ENCODE peak calls at places on chromosomes 3 and 15, in five cellular contexts. One of them, this sample, is unnamed.

GRCh38 chr15:83327041-83327440 is 42.6 kb upstream of the BNC1 start:
- DNase-seq in SK-N-SH: no peak
- DNase-seq in GM12878: no peak
- DNase-seq in HepG2: no peak
- DNase-seq in K562: no peak
- DNase-seq in this sample: no peak

GRCh38 chr3:46456118-46456517 is 8.6 kb downstream of the LTF start:
- DNase-seq in GM12878: no peak
- DNase-seq in K562: no peak
- DNase-seq in SK-N-SH: no peak
- DNase-seq in HepG2: no peak
- DNase-seq in this sample: no peak

GRCh38 chr15:78950906-78951840 is 6.3 kb upstream of the CTSH start:
- DNase-seq in GM12878: no peak
- DNase-seq in HepG2: peak
- DNase-seq in K562: no peak
- DNase-seq in SK-N-SH: no peak
- DNase-seq in this sample: no peak

GRCh38 chr3:46846624-46847542 is 16.4 kb downstream of the MYL3 start:
- DNase-seq in HepG2: no peak
- DNase-seq in K562: no peak
- DNase-seq in GM12878: no peak
- DNase-seq in SK-N-SH: no peak
- DNase-seq in this sample: no peak

GRCh38 chr3:176663819-176664218 is 533.5 kb downstream of the TBL1XR1 start:
- DNase-seq in K562: peak
- DNase-seq in GM12878: no peak
- DNase-seq in HepG2: peak
- DNase-seq in SK-N-SH: peak
- DNase-seq in this sample: peak

GRCh38 chr3:113485161-113485609 is 29.8 kb downstream of the SPICE1 start:
- DNase-seq in K562: no peak
- DNase-seq in HepG2: peak
- DNase-seq in GM12878: no peak
- DNase-seq in SK-N-SH: no peak
- DNase-seq in this sample: no peak

GRCh38 chr3:14300721-14301377 is 101.6 kb upstream of the SLC6A6 start:
- DNase-seq in K562: peak
- DNase-seq in SK-N-SH: no peak
- DNase-seq in GM12878: no peak
- DNase-seq in HepG2: no peak
- DNase-seq in this sample: no peak

GRCh38 chr3:156948402-156949210 is 122.5 kb downstream of the LEKR1 start:
- DNase-seq in K562: no peak
- DNase-seq in HepG2: no peak
- DNase-seq in SK-N-SH: no peak
- DNase-seq in GM12878: no peak
- DNase-seq in this sample: no peak

GRCh38 chr3:30435950-30436349 is 170.5 kb upstream of the TGFBR2 start:
- DNase-seq in SK-N-SH: no peak
- DNase-seq in K562: no peak
- DNase-seq in HepG2: no peak
- DNase-seq in GM12878: no peak
- DNase-seq in this sample: no peak

GRCh38 chr3:182909318-182910040 is 70.9 kb downstream of the DCUN1D1 start:
- DNase-seq in K562: peak
- DNase-seq in SK-N-SH: peak
- DNase-seq in HepG2: no peak
- DNase-seq in GM12878: no peak
- DNase-seq in this sample: no peak

GRCh38 chr3:139281096-139281495 is 62.7 kb upstream of the MRPS22 start:
- DNase-seq in HepG2: no peak
- DNase-seq in SK-N-SH: no peak
- DNase-seq in K562: no peak
- DNase-seq in GM12878: no peak
- DNase-seq in this sample: no peak

GRCh38 chr15:64146885-64147681 is 4.4 kb upstream of the SNX22 start:
- DNase-seq in K562: peak
- DNase-seq in SK-N-SH: peak
- DNase-seq in GM12878: no peak
- DNase-seq in HepG2: peak
- DNase-seq in this sample: no peak

DNA sequence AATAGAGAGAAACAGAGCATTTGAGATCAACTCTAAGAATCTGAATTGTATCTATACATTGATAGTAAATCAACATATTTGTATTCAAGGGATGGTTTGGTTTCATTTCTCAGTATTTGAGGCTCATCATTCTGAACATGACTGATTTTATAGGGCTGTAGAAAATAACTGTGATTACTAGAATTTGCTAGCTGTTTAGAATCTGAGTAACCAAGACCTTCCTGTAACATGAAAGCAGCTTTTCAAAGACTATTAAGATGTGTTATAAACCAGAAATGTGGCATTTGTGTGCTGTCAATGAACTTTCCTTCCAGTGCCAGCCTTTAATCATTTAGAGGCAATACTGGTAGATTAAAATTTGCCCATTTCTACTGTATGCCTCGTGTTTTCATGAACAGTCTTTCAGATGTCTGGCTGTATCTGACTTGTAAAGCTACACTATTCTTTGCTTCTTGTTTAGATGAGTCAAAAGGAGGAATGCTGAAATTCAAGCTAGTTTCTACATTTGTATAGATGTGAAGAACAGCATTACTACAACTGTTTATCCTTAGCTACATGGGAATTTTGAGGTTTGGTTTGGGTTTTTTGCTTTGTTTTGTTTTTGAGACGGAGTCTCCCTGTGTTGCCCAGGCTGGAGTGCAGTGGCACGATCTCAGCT is 137.3 kb upstream of the BHLHE40 start:
- DNase-seq in SK-N-SH: no peak
- DNase-seq in K562: no peak
- DNase-seq in HepG2: no peak
- DNase-seq in GM12878: no peak
- DNase-seq in this sample: no peak
- TF ChIP-seq YY1 in SK-N-SH: no peak
- TF ChIP-seq YY1 in K562: no peak
- TF ChIP-seq YY1 in HepG2: no peak
- TF ChIP-seq YY1 in GM12878: no peak
- TF ChIP-seq YY1 in this sample: no peak

DNA sequence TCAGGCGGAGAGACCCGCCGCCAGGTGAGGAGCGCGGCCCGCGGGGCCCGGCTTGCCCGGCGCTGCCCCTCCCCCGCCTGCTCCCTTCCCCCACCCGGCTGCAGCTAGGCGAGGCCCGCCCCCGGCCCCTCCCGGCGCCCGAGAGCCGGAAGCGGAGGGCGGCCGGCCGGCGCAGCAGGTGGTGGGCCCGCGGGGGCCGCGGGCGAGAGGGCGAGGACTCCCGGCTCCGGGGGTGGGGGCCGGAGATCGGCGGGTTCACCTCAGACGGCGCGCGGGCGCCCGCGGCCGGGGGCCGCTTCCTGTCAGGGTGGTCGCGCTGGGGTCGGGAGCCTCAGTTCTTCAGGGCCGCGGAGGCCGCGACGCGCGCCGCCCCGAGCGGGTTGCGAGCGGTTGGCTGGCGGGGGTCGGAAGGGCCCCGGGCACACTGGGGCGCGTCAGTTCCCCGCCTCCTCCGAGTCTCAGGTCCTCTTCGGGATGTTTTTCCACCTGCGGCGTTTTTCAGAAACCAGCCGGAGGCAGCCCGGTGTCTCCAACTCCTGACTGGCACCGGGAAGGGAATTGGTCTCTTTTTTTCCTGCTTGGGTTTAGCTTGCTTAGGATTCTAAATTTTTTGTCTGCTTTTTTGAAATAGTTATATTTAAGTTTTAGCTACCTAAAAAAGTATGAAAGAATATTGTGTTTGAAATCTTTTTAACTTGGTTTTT is 462 bp downstream of the ZFAND6 start:
- DNase-seq in K562: peak
- DNase-seq in HepG2: peak
- DNase-seq in SK-N-SH: peak
- DNase-seq in GM12878: no peak
- DNase-seq in this sample: peak
- TF ChIP-seq ZBTB33 in K562: no peak
- TF ChIP-seq ZBTB33 in HepG2: no peak
- TF ChIP-seq ZBTB33 in SK-N-SH: no peak
- TF ChIP-seq ZBTB33 in GM12878: no peak
- TF ChIP-seq ZBTB33 in this sample: no peak

GRCh38 chr3:196108075-196108743 is 26.3 kb upstream of the TFRC start:
- DNase-seq in HepG2: no peak
- DNase-seq in SK-N-SH: no peak
- DNase-seq in GM12878: no peak
- DNase-seq in K562: peak
- DNase-seq in this sample: no peak

GRCh38 chr3:196115678-196116083 is 33.8 kb upstream of the TFRC start:
- DNase-seq in GM12878: peak
- DNase-seq in K562: no peak
- DNase-seq in HepG2: no peak
- DNase-seq in SK-N-SH: no peak
- DNase-seq in this sample: no peak

GRCh38 chr3:196117809-196118208 is 35.9 kb upstream of the TFRC start:
- DNase-seq in HepG2: no peak
- DNase-seq in K562: no peak
- DNase-seq in SK-N-SH: no peak
- DNase-seq in GM12878: no peak
- DNase-seq in this sample: no peak

DNA sequence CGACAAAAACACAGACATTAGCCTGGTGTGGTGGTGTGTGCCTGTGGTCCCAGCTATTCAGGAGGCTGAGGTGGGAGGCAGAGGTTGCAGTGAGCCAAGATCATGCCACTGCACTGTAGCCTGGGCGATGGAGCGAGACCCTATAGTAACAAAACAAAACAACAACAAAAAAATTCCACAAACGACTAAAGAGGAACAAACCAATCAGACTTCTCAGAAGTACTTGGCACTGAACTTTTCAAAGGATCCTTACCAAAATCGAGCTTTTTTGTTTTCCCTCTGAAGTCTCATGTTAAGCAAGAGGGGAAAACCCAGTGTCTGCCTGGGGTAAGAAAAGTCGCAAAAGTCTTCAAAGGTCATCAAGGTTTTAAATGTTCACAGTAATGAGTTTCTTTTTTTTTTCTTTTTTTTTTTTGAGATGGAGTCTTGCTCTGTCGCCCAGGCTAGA is 30.1 kb upstream of the TFRC start:
- DNase-seq in GM12878: peak
- DNase-seq in SK-N-SH: no peak
- DNase-seq in HepG2: no peak
- DNase-seq in K562: no peak
- DNase-seq in this sample: no peak
- TF ChIP-seq YY1 in GM12878: no peak
- TF ChIP-seq YY1 in SK-N-SH: no peak
- TF ChIP-seq YY1 in HepG2: no peak
- TF ChIP-seq YY1 in K562: no peak
- TF ChIP-seq YY1 in this sample: no peak

GRCh38 chr3:16056210-16056607 is 118.3 kb upstream of the GALNT15 start:
- DNase-seq in GM12878: no peak
- DNase-seq in K562: no peak
- DNase-seq in HepG2: no peak
- DNase-seq in SK-N-SH: no peak
- DNase-seq in this sample: no peak
- TF ChIP-seq ZBTB33 in GM12878: no peak
- TF ChIP-seq ZBTB33 in K562: no peak
- TF ChIP-seq ZBTB33 in HepG2: no peak
- TF ChIP-seq ZBTB33 in SK-N-SH: no peak
- TF ChIP-seq ZBTB33 in this sample: no peak

GRCh38 chr3:135650309-135650708 is 315.2 kb upstream of the PPP2R3A start:
- DNase-seq in K562: no peak
- DNase-seq in HepG2: no peak
- DNase-seq in SK-N-SH: no peak
- DNase-seq in GM12878: no peak
- DNase-seq in this sample: no peak

GRCh38 chr3:135649361-135649760 is 316.2 kb upstream of the PPP2R3A start:
- DNase-seq in GM12878: no peak
- DNase-seq in SK-N-SH: no peak
- DNase-seq in K562: no peak
- DNase-seq in HepG2: no peak
- DNase-seq in this sample: no peak

DNA sequence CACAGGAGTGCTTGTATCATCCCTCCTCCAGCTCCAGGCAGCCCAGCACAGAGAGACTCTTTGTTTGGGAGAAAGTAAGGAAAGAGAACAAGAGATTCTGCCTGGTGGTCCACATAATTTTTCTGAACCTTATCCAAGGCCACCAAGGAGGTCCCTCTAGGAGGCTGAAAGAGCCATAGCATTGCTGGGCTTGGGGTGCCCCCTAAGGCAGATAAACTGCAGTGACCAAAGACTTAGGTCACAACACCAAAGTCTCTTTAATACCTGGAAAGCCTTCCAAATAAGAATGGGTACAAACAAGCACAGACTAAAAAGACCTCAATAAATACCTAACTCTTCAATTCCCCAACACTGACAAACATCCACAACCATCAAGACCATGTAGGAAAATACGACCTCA is 310.2 kb upstream of the PPP2R3A start:
- DNase-seq in K562: no peak
- DNase-seq in SK-N-SH: no peak
- DNase-seq in HepG2: no peak
- DNase-seq in GM12878: no peak
- DNase-seq in this sample: no peak
- TF ChIP-seq YY1 in K562: no peak
- TF ChIP-seq YY1 in SK-N-SH: no peak
- TF ChIP-seq YY1 in HepG2: no peak
- TF ChIP-seq YY1 in GM12878: no peak
- TF ChIP-seq YY1 in this sample: no peak

This sample was measured in HCT116.